ENCODE peak calls at places on chromosomes 11 and 22, in seven cellular contexts. V is stomach, A is thoracic aorta, T is ovary, C is NT2/D1, D is upper lobe of right lung, B is kidney. J is an unnamed sample.

GRCh38 chr22:18000441-18001039 is 23.8 kb downstream of the MICAL3 start:
- DNase-seq in V (no peak), C (no peak), B (peak; percentile 81), D (no peak), A (no peak), T (peak; percentile 47), J (peak; percentile 9)

GRCh38 chr22:44625981-44626687 is 75.9 kb upstream of the PRR5 start:
- DNase-seq in A (no peak), V (peak; percentile 79), D (peak; percentile 80), B (no peak), T (peak; percentile 75), C (no peak), J (peak; percentile 74)

GRCh38 chr11:66745356-66746235 is 16.6 kb upstream of the SPTBN2 start:
- DNase-seq in B (peak; percentile 79), D (peak; percentile 77), A (no peak), C (no peak), V (peak; percentile 49), T (no peak), J (peak; percentile 53)

GRCh38 chr22:32375678-32376450 is 18.2 kb downstream of the RFPL3 start:
- DNase-seq in T (no peak), B (no peak), C (no peak), A (no peak), V (no peak), D (no peak), J (no peak)

GRCh38 chr11:75475767-75476650 is 43.0 kb upstream of the KLHL35 start:
- DNase-seq in D (no peak), V (peak; percentile 30), A (no peak), C (no peak), B (peak; percentile 90), T (no peak), J (no peak)

GRCh38 chr11:111960916-111961315 is 23.8 kb downstream of the DIXDC1 start:
- DNase-seq in C (no peak), A (no peak), D (no peak), B (no peak), T (no peak), V (peak; percentile 70), J (peak; percentile 87)

GRCh38 chr11:91041626-91042025 is 818.8 kb upstream of the CHORDC1 start:
- DNase-seq in B (no peak), A (no peak), V (no peak), D (no peak), T (no peak), C (no peak), J (no peak)

GRCh38 chr22:25775501-25775900 is 33.5 kb downstream of the MYO18B start:
- DNase-seq in B (no peak), V (no peak), C (peak; percentile 49), A (no peak), T (no peak), D (no peak), J (no peak)

GRCh38 chr22:50016988-50017700 is 4.6 kb upstream of the IL17REL start:
- DNase-seq in T (no peak), C (no peak), A (no peak), D (no peak), B (peak; percentile 76), V (peak; percentile 63), J (peak; percentile 49)

GRCh38 chr11:134052395-134052987 is 16.4 kb upstream of the JAM3 start:
- DNase-seq in T (no peak), A (no peak), B (no peak), D (peak; percentile 49), C (no peak), V (no peak), J (no peak)

GRCh38 chr11:121086866-121087265 is 14.2 kb upstream of the TECTA start:
- DNase-seq in B (no peak), C (no peak), A (no peak), T (no peak), V (no peak), D (no peak), J (no peak)

GRCh38 chr11:86951706-86952105 is 3.5 kb downstream of the FZD4 start:
- DNase-seq in D (no peak), A (no peak), C (no peak), V (no peak), B (no peak), T (no peak), J (no peak)

GRCh38 chr11:120564573-120565301 is 53.2 kb downstream of the GRIK4 start:
- DNase-seq in B (peak; percentile 84), D (no peak), T (peak; percentile 53), V (no peak), C (no peak), A (no peak), J (no peak)

GRCh38 chr11:14907411-14908213 is 15.6 kb upstream of the CYP2R1 start:
- DNase-seq in D (peak; percentile 92), T (peak; percentile 56), B (peak; percentile 87), C (no peak), V (peak; percentile 90), A (peak; percentile 33), J (peak; percentile 23)

GRCh38 chr22:33726294-33726711 is 194.0 kb downstream of the LARGE1 start:
- DNase-seq in B (no peak), T (no peak), A (no peak), D (no peak), C (no peak), V (no peak), J (peak; percentile 31)

GRCh38 chr11:118497831-118498230 is 29.4 kb upstream of the TTC36 start:
- DNase-seq in V (no peak), B (no peak), C (no peak), T (no peak), A (no peak), D (no peak), J (no peak)

GRCh38 chr11:83472328-83472727 is 186.2 kb upstream of the CCDC90B start:
- DNase-seq in B (no peak), A (no peak), V (no peak), T (no peak), C (no peak), D (no peak), J (no peak)

GRCh38 chr11:73233704-73234402 is 15.8 kb downstream of the P2RY2 start:
- DNase-seq in C (no peak), B (peak; percentile 54), V (no peak), D (no peak), T (peak; percentile 12), A (no peak), J (no peak)

GRCh38 chr11:65473275-65473860 is 25.5 kb upstream of the MALAT1 start:
- DNase-seq in C (no peak), A (no peak), V (no peak), D (no peak), T (no peak), B (peak; percentile 9), J (no peak)
- H3K4me1 ChIP-seq in C (peaks cover 21% of the 10 kb centered on the region), A (peaks cover 41% of the 10 kb centered on the region), V (peaks cover 33% of the 10 kb centered on the region), D (peaks cover 33% of the 10 kb centered on the region), T (peaks cover 6% of the 10 kb centered on the region), B (peaks cover 12% of the 10 kb centered on the region), J (peaks cover 69% of the 10 kb centered on the region)

DNA sequence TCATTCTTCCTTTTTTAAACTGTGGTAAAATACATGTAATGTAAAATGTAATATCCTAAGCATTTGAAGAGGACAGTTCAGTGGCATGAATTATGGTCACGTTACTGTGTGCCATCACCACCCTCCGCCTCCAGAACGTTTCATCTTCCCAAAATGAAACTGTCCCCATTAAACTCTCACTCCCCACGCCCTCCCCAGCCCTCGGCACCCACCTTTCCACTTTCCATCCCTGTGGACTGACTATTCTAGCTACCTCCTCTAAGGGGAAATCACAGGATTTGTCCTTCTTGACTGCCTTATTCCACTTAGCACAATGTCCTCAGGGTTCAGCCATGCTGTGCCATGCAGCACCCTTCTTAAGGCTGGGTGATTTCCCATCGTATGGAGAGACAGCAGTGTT is 1509.5 kb downstream of the BRD1 start:
- DNase-seq in A (no peak), D (no peak), V (no peak), B (peak; percentile 34), T (no peak), C (no peak), J (no peak)
- H3K4me1 ChIP-seq in A (no peaks in the 10 kb centered on the region), D (no peaks in the 10 kb centered on the region), V (no peaks in the 10 kb centered on the region), B (no peaks in the 10 kb centered on the region), T (peaks cover 1% of the 10 kb centered on the region), C (peaks cover 7% of the 10 kb centered on the region), J (no peaks in the 10 kb centered on the region)

DNA sequence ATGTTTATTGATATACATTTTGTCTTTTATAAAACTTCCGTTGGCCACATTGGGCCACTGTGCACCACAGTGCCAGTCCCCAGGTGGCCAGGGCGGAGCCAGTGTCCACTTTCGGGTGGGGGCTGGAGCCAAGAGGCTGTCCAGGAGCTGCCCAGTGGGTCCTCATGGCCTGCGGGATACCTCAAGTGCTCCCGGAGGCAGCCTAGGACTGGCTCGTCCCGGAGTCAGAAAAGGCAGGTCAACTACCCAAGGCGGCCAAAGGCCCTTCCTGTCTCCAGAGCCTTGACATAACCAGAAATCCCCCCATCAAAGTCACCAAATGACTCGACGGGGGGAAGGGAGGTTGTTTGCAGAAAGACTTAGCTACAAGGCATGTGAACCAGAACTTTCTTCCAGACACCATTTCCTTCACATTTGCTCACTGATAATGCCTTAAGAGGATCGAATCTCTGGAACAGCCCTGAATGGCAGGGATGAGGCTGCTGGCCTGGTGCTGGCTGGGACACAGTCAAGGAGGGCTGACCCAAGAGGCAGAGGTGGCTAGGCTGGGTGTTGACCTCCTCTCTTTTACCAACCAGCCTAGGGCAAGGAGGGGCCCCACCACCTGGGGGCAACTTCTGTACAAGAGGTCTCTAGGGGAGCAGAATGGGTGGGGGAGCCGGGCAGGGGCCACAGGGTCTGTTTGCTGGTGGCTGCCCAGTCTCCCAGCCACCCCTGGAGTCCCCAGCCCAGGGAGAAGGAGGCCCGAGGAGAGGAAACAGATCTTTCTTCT is 8.4 kb downstream of the MRGPRF start:
- DNase-seq in D (peak; percentile 52), C (no peak), T (no peak), A (no peak), B (peak; percentile 61), V (no peak), J (no peak)
- H3K4me1 ChIP-seq in D (peaks cover 21% of the 10 kb centered on the region), C (peaks cover 15% of the 10 kb centered on the region), T (peaks cover 45% of the 10 kb centered on the region), A (peaks cover 50% of the 10 kb centered on the region), B (peaks cover 9% of the 10 kb centered on the region), V (peaks cover 24% of the 10 kb centered on the region), J (peaks cover 22% of the 10 kb centered on the region)

DNA sequence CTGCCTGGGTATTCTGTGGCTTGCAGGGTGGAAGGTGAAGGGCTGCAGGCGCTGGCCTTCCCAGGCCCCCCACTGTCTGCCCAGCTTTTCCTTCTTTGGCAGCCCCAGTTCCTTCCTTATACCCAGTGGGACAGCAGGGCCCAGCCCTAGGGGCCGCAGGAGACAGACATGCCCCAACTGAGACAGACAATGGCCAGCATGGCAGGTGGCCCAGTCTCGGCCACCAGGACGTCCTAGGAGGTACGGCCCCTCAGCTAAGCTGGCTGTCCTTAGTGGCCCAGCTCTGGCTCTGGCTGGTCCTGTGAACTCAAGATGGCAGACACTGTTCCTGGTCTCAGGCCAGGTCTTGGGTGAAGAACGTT is 35.9 kb downstream of the RTN4R start:
- DNase-seq in V (no peak), A (no peak), T (no peak), C (no peak), B (no peak), D (no peak), J (no peak)
- H3K4me1 ChIP-seq in V (peaks cover 22% of the 10 kb centered on the region), A (peaks cover 23% of the 10 kb centered on the region), T (peaks cover 4% of the 10 kb centered on the region), C (peaks cover 10% of the 10 kb centered on the region), B (no peaks in the 10 kb centered on the region), D (peaks cover 3% of the 10 kb centered on the region), J (no peaks in the 10 kb centered on the region)

GRCh38 chr11:33730716-33731115 is 5.5 kb downstream of the CD59 start:
- DNase-seq in C (no peak), A (no peak), V (no peak), B (no peak), T (no peak), D (no peak), J (no peak)
- H3K4me1 ChIP-seq in C (no peaks in the 10 kb centered on the region), A (peaks cover 14% of the 10 kb centered on the region), V (peaks cover 23% of the 10 kb centered on the region), B (peaks cover 8% of the 10 kb centered on the region), T (peaks cover 6% of the 10 kb centered on the region), D (peaks cover 58% of the 10 kb centered on the region), J (peaks cover 38% of the 10 kb centered on the region)